ENCODE peak calls at places on chromosomes 3 and 15, in five cellular contexts. P is endothelial cell, Z is HFF-Myc, N is epithelial cell of esophagus, E is colonic mucosa. Q is an unnamed sample.

GRCh38 chr15:74378853-74379252 is 11.4 kb upstream of the CYP11A1 start:
- DNase-seq in P (no peak), Z (no peak), N (peak), E (no peak), Q (peak)

GRCh38 chr3:109072208-109072607 is 45.7 kb downstream of the MORC1 start:
- DNase-seq in P (no peak), Z (no peak), N (no peak), E (no peak), Q (peak)

GRCh38 chr3:68424796-68425460 is 507.4 kb downstream of the TAFA4 start:
- DNase-seq in P (no peak), Z (no peak), N (no peak), E (no peak), Q (no peak)

GRCh38 chr3:156010829-156011228 is 109.5 kb upstream of the KCNAB1 start:
- DNase-seq in P (peak), Z (no peak), N (peak), E (no peak), Q (peak)

GRCh38 chr15:40065166-40065565 is 26.2 kb upstream of the SRP14 start:
- DNase-seq in P (no peak), Z (no peak), N (no peak), E (no peak), Q (no peak)

GRCh38 chr3:67884345-67884744 is 229.9 kb upstream of the SUCLG2 start:
- DNase-seq in P (no peak), Z (no peak), N (no peak), E (no peak), Q (no peak)

GRCh38 chr3:149654188-149654601 is 3.6 kb downstream of the WWTR1 start:
- DNase-seq in P (no peak), Z (no peak), N (no peak), E (no peak), Q (no peak)

GRCh38 chr3:25033407-25034029 is 394.5 kb upstream of the RARB start:
- DNase-seq in P (peak), Z (no peak), N (peak), E (peak), Q (peak)

GRCh38 chr15:94232107-94232506 is 746 bp downstream of the MCTP2 start:
- DNase-seq in P (no peak), Z (no peak), N (peak), E (no peak), Q (peak)

GRCh38 chr15:77830041-77830440 is 197.3 kb upstream of the LINGO1 start:
- DNase-seq in P (no peak), Z (peak), N (no peak), E (no peak), Q (no peak)

GRCh38 chr15:85742186-85742751 is 52.5 kb downstream of the KLHL25 start:
- DNase-seq in P (no peak), Z (peak), N (no peak), E (no peak), Q (no peak)

GRCh38 chr15:62307551-62307950 is 142.5 kb upstream of the C2CD4B start:
- DNase-seq in P (no peak), Z (no peak), N (peak), E (no peak), Q (no peak)

GRCh38 chr15:43346305-43346704 is 15.9 kb upstream of the LCMT2 start:
- DNase-seq in P (no peak), Z (no peak), N (no peak), E (no peak), Q (peak)

GRCh38 chr3:161295325-161295724 is 74.2 kb downstream of the NMD3 start:
- DNase-seq in P (no peak), Z (peak), N (no peak), E (no peak), Q (no peak)

GRCh38 chr3:44108481-44108880 is 133.2 kb upstream of the TOPAZ1 start:
- DNase-seq in P (no peak), Z (no peak), N (no peak), E (no peak), Q (no peak)

GRCh38 chr15:58043192-58043903 is 22.2 kb downstream of the ALDH1A2 start:
- DNase-seq in P (peak), Z (no peak), N (peak), E (peak), Q (peak)

GRCh38 chr15:70361891-70362290 is 264.2 kb upstream of the TLE3 start:
- DNase-seq in P (no peak), Z (no peak), N (no peak), E (no peak), Q (no peak)

GRCh38 chr15:82739086-82739485 is 29.4 kb upstream of the AP3B2 start:
- DNase-seq in P (no peak), Z (no peak), N (peak), E (no peak), Q (no peak)

GRCh38 chr3:128311441-128311844 is 155.2 kb downstream of the DNAJB8 start:
- DNase-seq in P (no peak), Z (no peak), N (no peak), E (no peak), Q (no peak)

GRCh38 chr3:58188921-58189451 is 21.8 kb downstream of the DNASE1L3 start:
- DNase-seq in P (no peak), Z (no peak), N (no peak), E (no peak), Q (no peak)

DNA sequence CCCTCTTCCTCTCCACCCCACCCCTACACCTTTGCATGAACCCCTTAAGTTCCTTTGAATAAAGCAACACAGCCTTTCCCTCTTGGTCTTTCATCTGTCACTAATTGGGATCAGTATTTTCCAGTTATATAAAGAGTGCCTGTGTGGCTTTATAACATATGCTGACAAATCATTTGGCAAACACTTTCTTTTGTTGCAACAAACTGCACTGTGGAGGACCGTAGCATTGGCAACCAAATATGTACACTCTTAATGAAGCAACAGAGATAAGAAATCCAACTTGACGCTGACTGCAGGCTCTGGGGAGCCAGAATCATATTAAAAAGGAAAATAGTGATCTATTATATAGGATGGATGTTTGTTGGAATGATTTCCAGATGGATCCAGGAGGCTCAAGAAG is 120.1 kb upstream of the PRICKLE2 start:
- DNase-seq in P (no peak), Z (no peak), N (peak), E (no peak), Q (no peak)
- TF ChIP-seq CTCF in P (no peak), Z (no peak), N (no peak), E (no peak), Q (no peak)

GRCh38 chr3:98263944-98264343 is at the start of gene OR5H6:
- DNase-seq in P (no peak), Z (no peak), N (no peak), E (no peak), Q (no peak)

GRCh38 chr3:98259707-98260106 is 4.3 kb upstream of the OR5H6 start:
- DNase-seq in P (no peak), Z (no peak), N (peak), E (no peak), Q (no peak)
- TF ChIP-seq CTCF in P (no peak), Z (peak), N (peak), E (no peak), Q (no peak)

GRCh38 chr3:123447749-123448502 is 964 bp downstream of the ADCY5 start:
- DNase-seq in P (peak), Z (no peak), N (peak), E (no peak), Q (peak)
- TF ChIP-seq CTCF in P (no peak), Z (no peak), N (no peak), E (no peak), Q (peak)

DNA sequence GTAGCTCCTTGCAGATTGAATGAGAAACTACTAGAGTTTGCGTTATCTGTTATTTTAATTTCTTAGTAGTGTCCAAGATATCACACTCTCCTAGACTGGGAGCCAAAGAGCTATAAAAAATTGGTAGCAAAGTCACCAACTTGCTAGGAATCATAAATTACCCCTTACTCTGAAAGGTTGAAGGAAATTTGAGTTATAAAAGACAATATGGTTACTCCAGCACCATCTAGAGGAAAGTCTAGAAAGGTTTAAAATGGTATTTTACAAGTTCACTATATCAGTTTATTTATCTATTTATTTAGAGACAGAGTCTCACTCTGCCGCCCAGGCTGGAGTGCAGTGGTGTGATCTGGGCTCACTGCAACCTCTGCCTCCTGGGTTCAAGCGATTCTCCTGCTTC is 121.6 kb downstream of the RBPMS2 start:
- DNase-seq in P (no peak), Z (no peak), N (no peak), E (no peak), Q (no peak)
- TF ChIP-seq CTCF in P (no peak), Z (no peak), N (peak), E (peak), Q (peak)

DNA sequence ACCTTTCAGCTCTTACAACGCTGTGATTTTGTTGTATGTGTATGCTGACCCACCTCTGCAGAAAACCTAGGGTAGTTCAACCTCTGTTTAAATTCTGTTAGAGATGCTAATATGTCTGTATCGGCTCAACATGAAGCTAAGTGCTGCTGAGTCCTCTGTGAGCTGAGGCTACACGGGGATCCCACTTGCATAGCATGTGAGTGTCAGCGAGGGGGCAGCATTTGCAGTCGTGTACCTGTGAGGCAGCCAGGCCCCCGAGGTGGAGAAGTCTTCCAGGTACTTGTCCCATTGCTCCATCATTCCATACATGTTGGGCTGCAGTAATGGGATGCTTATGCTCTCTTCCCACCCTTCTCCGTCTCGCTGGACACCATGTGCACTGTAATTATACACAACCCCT is 3.7 kb downstream of the MKRN2OS start:
- DNase-seq in P (no peak), Z (no peak), N (peak), E (no peak), Q (no peak)
- TF ChIP-seq CTCF in P (no peak), Z (no peak), N (peak), E (no peak), Q (no peak)

DNA sequence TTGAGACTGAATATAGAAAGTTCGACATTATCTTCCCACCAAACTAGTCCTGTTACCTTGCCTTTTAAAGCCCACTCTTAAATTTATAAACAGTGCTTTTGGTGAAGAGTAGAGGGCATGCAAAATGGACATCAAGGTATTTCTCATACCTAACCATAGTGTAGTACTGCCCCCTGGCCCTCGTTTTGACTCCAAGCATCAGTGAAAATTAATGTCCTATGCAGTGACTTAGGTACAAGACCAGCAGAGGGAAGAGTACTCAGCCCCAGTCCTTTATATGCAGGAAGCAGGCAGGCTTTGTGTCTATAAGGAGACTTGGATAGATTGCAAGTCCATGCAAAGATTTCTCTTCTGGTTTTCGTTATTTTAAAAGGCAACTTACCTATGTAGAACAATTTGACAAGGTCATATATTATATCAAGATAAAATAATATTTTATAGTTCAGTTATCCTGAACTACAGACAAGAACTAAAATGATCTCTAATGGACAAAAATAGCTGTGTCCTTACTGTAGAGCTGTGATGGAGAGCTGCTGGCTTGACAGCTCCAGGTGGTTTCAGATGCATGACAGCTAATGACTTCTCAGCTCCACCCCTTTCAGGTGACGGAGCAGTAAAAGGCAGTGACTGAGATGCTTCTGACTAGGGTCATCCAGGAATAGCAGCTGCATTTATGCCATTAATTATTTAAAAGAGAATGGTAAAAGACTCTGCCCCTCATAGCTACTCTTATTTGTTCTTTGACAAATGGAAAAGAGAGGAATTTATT is 646.1 kb downstream of the SQOR start:
- DNase-seq in P (no peak), Z (no peak), N (peak), E (no peak), Q (no peak)
- TF ChIP-seq CTCF in P (no peak), Z (no peak), N (no peak), E (no peak), Q (no peak)

DNA sequence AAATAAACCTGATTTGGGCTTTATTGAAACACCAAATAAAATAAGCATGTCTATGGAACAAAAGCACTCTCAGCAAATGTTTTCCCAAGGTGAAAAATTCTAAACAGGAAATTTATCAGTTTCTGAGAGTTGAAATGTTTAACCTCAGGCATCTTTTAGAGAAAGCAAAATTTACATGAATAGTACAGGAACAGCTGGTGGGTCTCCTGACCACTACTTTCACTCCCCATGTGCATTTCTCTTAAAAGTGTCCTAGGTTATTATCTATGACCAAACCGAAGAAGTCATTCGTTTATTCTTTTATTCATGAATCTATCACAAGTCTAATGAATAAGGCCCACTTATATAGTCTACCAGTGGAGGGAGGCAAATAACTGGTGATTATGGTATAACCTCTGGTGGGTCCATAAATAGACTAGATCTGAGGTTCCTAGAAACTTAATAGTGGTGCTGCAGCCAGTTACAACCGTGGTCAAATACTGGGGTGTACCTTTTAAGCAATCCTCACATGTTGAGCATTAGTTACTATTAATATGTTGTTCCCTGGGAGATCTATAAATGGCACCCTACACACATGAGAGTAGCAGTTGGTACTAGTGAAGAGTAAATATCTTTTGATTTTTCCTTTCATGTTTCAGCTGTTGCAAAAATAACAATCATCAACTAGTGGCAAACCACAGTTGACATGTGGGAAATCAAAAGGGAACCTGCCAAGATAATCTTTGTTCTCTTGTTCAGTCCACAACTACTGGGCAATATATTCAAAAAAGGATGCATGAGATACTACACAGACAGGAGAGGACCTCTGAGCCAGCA is 169.3 kb upstream of the STAC start:
- DNase-seq in P (no peak), Z (no peak), N (no peak), E (no peak), Q (no peak)
- TF ChIP-seq CTCF in P (no peak), Z (no peak), N (no peak), E (no peak), Q (no peak)

GRCh38 chr3:133384331-133385027 is 15.4 kb upstream of the BFSP2 start:
- DNase-seq in P (peak), Z (no peak), N (peak), E (peak), Q (peak)
- TF ChIP-seq CTCF in P (peak), Z (peak), N (peak), E (peak), Q (peak)

DNA sequence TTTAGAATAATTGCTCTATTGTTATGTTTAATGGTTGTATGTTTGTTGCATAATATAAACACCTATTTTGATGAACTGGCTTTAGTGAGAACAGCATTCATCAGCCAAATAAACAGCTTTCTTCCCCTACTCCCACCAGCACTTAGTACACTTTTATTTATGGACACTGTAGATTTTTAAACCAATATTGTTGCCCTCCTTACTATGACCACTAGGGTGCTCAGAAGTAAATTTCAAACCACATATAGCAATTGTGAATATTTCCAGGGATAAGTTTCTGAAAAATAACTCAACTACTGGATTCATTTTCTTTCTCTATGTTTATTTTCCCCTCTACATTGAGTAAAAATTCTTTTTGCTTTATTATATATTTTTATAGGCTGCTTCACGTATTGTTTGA is 84.7 kb upstream of the PTX3 start:
- DNase-seq in P (no peak), Z (no peak), N (no peak), E (no peak), Q (no peak)
- TF ChIP-seq CTCF in P (peak), Z (peak), N (no peak), E (no peak), Q (no peak)

DNA sequence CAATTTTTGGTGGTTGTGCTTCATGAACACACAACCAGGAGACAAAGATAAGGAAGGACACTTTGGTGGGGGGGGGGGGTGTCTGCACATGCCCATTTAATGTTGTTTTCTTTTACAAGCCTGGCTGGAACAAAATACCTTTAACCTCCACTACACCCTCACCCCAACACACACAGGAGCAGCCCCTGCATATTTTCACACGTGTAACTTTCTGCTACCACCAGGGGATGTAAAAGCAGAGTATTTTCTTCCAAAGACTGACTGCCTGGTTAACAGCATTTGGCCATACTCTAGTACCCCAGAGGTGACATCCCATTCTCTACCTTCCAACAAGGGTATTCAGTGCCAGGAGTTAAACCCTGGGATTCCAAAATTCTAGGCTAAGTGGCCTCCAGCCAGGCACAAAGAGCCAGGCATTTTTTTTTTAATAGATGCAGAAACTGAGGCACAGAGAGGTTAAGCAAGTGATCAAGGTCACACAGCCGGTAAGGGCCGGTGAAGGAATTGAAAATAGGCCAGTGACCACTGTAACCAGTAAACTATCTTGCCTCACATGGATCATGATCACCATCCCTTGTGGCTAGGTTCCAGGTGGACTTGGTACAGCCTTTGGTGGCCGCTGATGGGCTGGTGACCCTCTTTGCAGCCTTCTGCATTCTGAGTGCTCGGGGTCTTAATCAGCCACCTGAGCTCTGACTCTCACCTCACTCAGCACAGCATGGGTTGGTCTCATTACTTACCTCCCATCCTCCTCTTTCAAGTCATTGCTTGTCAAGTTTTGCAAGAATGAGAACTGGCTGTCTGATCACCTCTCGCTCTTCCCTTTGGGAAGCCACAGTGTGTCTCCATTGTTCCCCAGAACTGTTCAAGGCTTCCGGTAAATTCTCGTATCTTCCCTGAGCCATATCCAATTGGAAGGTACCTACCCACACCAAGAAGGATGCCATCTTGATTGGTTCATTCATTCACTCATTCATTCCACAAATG is 20.4 kb downstream of the MAGI1 start:
- DNase-seq in P (no peak), Z (no peak), N (peak), E (no peak), Q (no peak)
- TF ChIP-seq CTCF in P (no peak), Z (no peak), N (no peak), E (no peak), Q (no peak)

Q was measured in activated CD8-positive, alpha-beta T cell treated with anti-CD3 and anti-CD28 coated beads for 36 hours.